ENCODE peak calls at places on chromosomes 13 and 19, in five cellular contexts. L is fibroblast of mammary gland, H is heart left ventricle, D is ovary, T is pancreas. S is an unnamed sample.

GRCh38 chr13:32086791-32087441 is 55.3 kb downstream of the FRY start:
- DNase-seq in T (no peak), H (no peak), D (no peak), L (peak), S (no peak)

GRCh38 chr13:94620286-94620896 is 18.7 kb downstream of the GPR180 start:
- DNase-seq in L (peak), H (no peak), T (no peak), D (no peak), S (no peak)

GRCh38 chr13:60583911-60584753 is 187.1 kb downstream of the TDRD3 start:
- DNase-seq in L (peak), D (no peak), T (no peak), H (no peak), S (no peak)

GRCh38 chr13:33089311-33089710 is 73.1 kb downstream of the KL start:
- DNase-seq in L (no peak), D (no peak), H (no peak), T (no peak), S (no peak)

GRCh38 chr13:83312194-83312593 is 570.1 kb downstream of the SLITRK1 start:
- DNase-seq in T (no peak), H (no peak), D (no peak), L (no peak), S (no peak)

GRCh38 chr19:48713041-48713863 is 6.3 kb downstream of the MAMSTR start:
- DNase-seq in H (no peak), L (no peak), T (no peak), D (no peak), S (no peak)

GRCh38 chr13:95569966-95570365 is 17.4 kb downstream of the CLDN10 start:
- DNase-seq in L (no peak), H (no peak), D (no peak), T (no peak), S (no peak)

GRCh38 chr13:77985866-77986636 is 67.4 kb upstream of the EDNRB start:
- DNase-seq in H (peak), D (no peak), L (no peak), T (no peak), S (no peak)

GRCh38 chr19:23758187-23759074 is at the start of gene ZNF681:
- DNase-seq in T (peak), L (peak), H (peak), D (peak), S (peak)

GRCh38 chr19:29705706-29706105 is 9.4 kb downstream of the C19orf12 start:
- DNase-seq in H (no peak), D (no peak), T (no peak), L (no peak), S (no peak)

GRCh38 chr13:113668491-113668971 is 1.5 kb downstream of the GRK1 start:
- DNase-seq in H (no peak), T (no peak), L (no peak), D (peak), S (no peak)

GRCh38 chr19:28067882-28068281 is 1145.1 kb downstream of the UQCRFS1 start:
- DNase-seq in L (no peak), T (no peak), D (no peak), H (no peak), S (no peak)

GRCh38 chr13:30918662-30919405 is 12.8 kb downstream of the MEDAG start:
- DNase-seq in T (no peak), D (no peak), H (no peak), L (peak), S (no peak)

GRCh38 chr13:83709751-83710515 is 172.3 kb downstream of the SLITRK1 start:
- DNase-seq in L (no peak), D (no peak), T (no peak), H (no peak), S (no peak)

GRCh38 chr13:21060827-21061076 is 634 bp downstream of the LATS2 start:
- DNase-seq in D (no peak), H (no peak), L (no peak), T (no peak), S (no peak)

GRCh38 chr19:47013041-47013517 is 6.6 kb upstream of the NPAS1 start:
- DNase-seq in T (peak), L (peak), D (peak), H (peak), S (peak)

GRCh38 chr19:34243876-34244578 is 10.3 kb upstream of the GARRE1 start:
- DNase-seq in H (no peak), D (no peak), T (no peak), L (no peak), S (no peak)

GRCh38 chr19:58338825-58339558 is 12.2 kb downstream of the ZSCAN22 start:
- DNase-seq in L (peak), T (no peak), D (no peak), H (no peak), S (no peak)

GRCh38 chr13:76148374-76148773 is 512.2 kb downstream of the LMO7 start:
- DNase-seq in H (no peak), D (no peak), L (no peak), T (no peak), S (no peak)

GRCh38 chr13:104779311-104779710 is 1713.1 kb upstream of the SLC10A2 start:
- DNase-seq in H (no peak), T (no peak), L (peak), D (no peak), S (no peak)

GRCh38 chr13:21233086-21233485 is 56.6 kb downstream of the MRPL57 start:
- DNase-seq in L (no peak), H (no peak), T (no peak), D (no peak), S (no peak)

GRCh38 chr13:91247768-91248167 is 99.7 kb upstream of the MIR17HG start:
- DNase-seq in D (no peak), H (no peak), L (peak), T (no peak), S (no peak)

GRCh38 chr13:24459234-24459633 is 53.3 kb downstream of the PARP4 start:
- DNase-seq in D (no peak), L (peak), T (no peak), H (no peak), S (no peak)

GRCh38 chr13:30698488-30699005 is 36.8 kb upstream of the ALOX5AP start:
- DNase-seq in H (no peak), D (no peak), L (no peak), T (no peak), S (no peak)

GRCh38 chr13:85995788-85996418 is 196.7 kb upstream of the SLITRK6 start:
- DNase-seq in D (no peak), L (no peak), T (no peak), H (no peak), S (no peak)

GRCh38 chr19:3979289-3979673 is 6.0 kb downstream of the EEF2 start:
- DNase-seq in H (no peak), T (peak), L (no peak), D (peak), S (no peak)

GRCh38 chr13:55728229-55728628 is 1412.5 kb upstream of the PRR20A start:
- DNase-seq in L (no peak), H (no peak), D (no peak), T (no peak), S (no peak)

DNA sequence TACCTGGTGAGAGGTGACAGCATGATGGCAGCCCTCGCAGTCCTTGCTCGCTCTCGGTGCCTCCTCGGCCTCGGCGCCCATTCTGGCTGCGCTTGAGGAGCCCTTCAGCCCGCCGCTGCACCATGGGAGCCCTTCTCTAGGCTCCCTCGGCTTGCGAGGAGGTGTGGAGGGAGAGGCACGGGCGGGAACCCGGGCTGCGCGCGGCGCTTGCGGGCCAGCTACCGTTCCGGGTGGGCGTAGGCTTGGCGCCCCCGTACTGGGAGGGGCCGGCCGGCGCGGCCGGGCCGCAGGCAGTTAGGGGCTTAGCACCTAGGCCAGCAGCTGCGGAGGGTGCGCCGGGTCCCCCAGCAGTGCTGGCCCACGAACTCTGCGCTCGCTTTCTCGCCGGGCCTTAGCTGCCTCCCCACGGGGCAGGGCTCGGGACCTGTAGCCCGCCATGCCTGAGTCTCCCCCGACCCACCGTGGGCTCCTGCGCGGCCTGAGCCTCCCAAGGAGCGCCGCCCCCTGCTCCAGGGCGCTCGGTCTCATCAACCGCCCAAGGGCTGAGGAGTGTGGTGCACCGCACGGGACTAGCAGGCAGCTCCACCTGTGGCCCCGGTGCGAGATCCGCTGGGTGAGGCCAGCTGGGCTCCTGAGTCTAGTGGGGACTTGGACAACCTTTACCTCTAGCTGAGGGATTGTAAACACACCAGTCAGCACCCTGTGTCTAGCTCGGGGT is 1624.3 kb downstream of the SLITRK1 start:
- DNase-seq in H (no peak), L (no peak), T (peak), D (no peak), S (no peak)
- TF ChIP-seq CTCF in H (no peak), L (no peak), T (no peak), D (no peak), S (no peak)

GRCh38 chr13:45051315-45051714 is 62.0 kb downstream of the GPALPP1 start:
- DNase-seq in L (no peak), H (no peak), T (no peak), D (no peak), S (no peak)

GRCh38 chr13:45048890-45049407 is 59.6 kb downstream of the GPALPP1 start:
- DNase-seq in D (no peak), H (no peak), T (no peak), L (no peak), S (no peak)

GRCh38 chr13:45049478-45049877 is 60.1 kb downstream of the GPALPP1 start:
- DNase-seq in T (no peak), D (no peak), H (no peak), L (no peak), S (no peak)

GRCh38 chr13:45046445-45046844 is 57.1 kb downstream of the GPALPP1 start:
- DNase-seq in D (no peak), T (no peak), H (no peak), L (no peak), S (no peak)

DNA sequence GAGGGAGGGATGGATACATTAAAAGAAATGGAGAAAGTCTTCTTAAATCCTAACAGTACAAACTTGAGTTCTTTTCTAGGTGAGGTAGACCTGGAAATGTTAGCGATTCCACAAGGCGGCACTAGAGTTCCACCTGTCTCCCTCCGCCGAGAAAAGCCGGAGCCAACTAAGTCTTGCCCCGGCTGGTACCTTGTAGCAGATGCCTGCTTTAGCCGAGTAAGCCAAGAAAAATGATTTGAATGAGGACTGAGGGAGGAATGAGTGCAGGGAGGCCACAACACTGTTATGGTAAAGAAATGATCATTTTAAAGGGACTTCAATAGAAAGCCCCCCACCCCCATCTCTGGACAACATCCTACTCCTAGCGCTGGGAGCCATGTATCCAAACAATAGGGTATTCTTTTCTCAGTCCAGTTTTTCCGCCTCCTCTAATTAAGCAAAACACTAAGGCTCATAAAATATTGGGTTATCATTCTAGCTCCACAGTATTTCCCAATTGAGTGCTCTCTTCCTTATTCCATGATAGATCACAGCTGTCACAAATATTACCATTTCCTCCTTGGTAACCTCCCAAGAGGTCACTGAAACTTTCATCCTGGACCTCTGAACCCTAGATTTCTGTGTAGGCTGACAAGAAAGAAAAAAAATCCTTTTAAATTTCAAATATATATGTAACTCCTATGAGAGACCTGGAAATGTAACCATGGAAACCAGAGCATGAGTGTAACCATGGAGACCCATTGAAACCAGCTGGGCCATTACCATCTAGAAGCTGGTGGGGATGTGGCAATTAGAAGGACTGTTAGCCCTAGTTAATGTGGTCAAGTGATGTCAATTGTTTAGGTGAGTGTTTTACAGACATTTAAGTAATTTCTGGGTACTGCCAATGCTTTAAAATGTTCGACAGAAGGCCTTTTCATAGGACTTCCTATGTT is 58.3 kb downstream of the GPALPP1 start:
- DNase-seq in H (peak), T (peak), D (peak), L (peak), S (peak)
- H3K4me3 ChIP-seq in H (peak), T (peak), D (peak), L (peak), S (peak)

GRCh38 chr19:45687599-45687998 is 4.2 kb downstream of the SNRPD2 start:
- DNase-seq in H (no peak), D (no peak), T (no peak), L (no peak), S (no peak)
- TF ChIP-seq CTCF in H (no peak), D (no peak), T (no peak), L (no peak), S (no peak)

GRCh38 chr19:51903192-51903591 is 1.6 kb downstream of the ZNF649 start:
- DNase-seq in L (no peak), T (no peak), D (no peak), H (no peak), S (no peak)
- H3K4me3 ChIP-seq in L (no peak), T (peak), D (no peak), H (peak), S (no peak)

DNA sequence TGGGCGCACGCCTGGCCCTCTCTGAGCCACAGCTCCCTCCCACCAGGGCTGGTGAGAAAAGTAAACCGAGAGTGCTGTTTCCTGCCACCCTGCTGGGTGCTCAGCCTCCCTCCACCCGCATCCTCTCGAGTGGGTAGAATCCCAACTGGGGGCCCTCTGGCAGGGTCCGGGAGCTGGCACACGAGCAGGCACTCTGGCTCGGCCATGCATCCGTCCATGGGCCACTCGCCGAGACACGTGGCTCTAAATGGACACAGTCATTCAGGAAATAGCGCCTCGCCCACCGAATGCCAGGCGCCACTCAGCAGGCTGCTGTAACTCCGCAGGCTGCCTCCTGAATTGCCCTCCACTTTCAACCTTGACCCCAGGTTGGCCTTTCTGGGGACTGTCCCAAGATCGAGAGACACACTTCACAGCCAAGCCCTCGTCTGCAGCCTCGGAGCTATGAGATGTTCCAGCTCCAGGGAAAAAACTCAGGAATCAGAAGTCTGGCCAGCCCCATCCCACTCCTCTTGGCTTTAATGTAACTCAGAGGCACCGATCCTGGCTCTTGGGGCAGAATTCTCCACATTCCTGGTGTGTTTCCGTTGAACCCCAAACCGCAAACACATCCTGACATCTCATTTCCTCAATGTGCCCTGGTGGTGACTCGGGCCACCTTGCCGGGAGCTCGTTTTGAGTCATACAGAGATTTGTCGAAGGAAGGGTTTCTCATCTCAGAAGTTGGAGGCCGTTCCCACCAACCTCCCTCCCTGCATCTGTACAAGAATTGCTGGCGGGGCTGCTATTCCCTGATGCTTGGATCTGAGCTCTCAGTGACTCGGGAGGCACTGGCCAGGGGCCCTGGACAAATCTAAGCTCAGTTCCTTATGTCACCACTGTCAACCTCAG is 14.1 kb downstream of the KLF2 start:
- DNase-seq in L (peak), D (no peak), H (peak), T (peak), S (no peak)
- TF ChIP-seq CTCF in L (peak), D (no peak), H (no peak), T (no peak), S (no peak)

GRCh38 chr19:1775951-1776605 is 22.8 kb downstream of the ONECUT3 start:
- DNase-seq in D (no peak), T (peak), H (no peak), L (no peak), S (no peak)
- H3K4me3 ChIP-seq in D (no peak), T (no peak), H (no peak), L (no peak), S (no peak)

GRCh38 chr13:23087884-23088283 is 92.9 kb upstream of the SGCG start:
- DNase-seq in D (no peak), T (no peak), H (no peak), L (peak), S (peak)
- TF ChIP-seq CTCF in D (no peak), T (peak), H (no peak), L (peak), S (peak)

GRCh38 chr13:99405966-99406365 is 95.3 kb upstream of the TM9SF2 start:
- DNase-seq in T (no peak), L (no peak), H (no peak), D (no peak), S (no peak)
- H3K4me3 ChIP-seq in T (no peak), L (no peak), H (no peak), D (no peak), S (no peak)

S was measured in adrenal gland.